ENCODE peak calls at places on chromosome 21, in nine cellular contexts. O is left lung, Y is OCI-LY7, G is pancreas, U is MM.1S, R is cardiac muscle cell, H is HCT116, B is heart right ventricle, W is colonic mucosa. M is an unnamed sample.

GRCh38 chr21:44946254-44947041 is 6.6 kb downstream of the SLX9 start:
- DNase-seq in G (no peak), Y (no peak), R (no peak), B (no peak), U (no peak), H (no peak), W (no peak), O (no peak), M (no peak)

GRCh38 chr21:33198346-33199135 is 31.2 kb upstream of the IFNAR2 start:
- DNase-seq in U (no peak), W (no peak), G (peak), H (no peak), B (peak), R (no peak), O (peak), Y (no peak), M (no peak)

GRCh38 chr21:44957047-44957831 is 17.4 kb downstream of the SLX9 start:
- DNase-seq in O (no peak), B (no peak), Y (no peak), U (no peak), G (no peak), W (no peak), H (no peak), R (no peak), M (no peak)

GRCh38 chr21:45572231-45572630 is 30.0 kb upstream of the SLC19A1 start:
- DNase-seq in W (no peak), Y (no peak), R (no peak), B (no peak), G (no peak), H (no peak), O (no peak), U (no peak), M (no peak)

GRCh38 chr21:36209626-36210171 is 53.1 kb downstream of the DOP1B start:
- DNase-seq in B (peak), W (peak), H (peak), O (no peak), Y (peak), G (peak), R (peak), U (peak), M (peak)

GRCh38 chr21:44869860-44870747 is 3.4 kb downstream of the PTTG1IP start:
- DNase-seq in O (peak), G (no peak), Y (no peak), B (peak), U (no peak), R (no peak), W (no peak), H (peak), M (no peak)

GRCh38 chr21:46307625-46308024 is 16.0 kb downstream of the C21orf58 start:
- DNase-seq in O (no peak), Y (no peak), R (no peak), G (no peak), U (no peak), H (no peak), W (no peak), B (no peak), M (peak)

GRCh38 chr21:20004353-20004752 is 993.9 kb upstream of the NCAM2 start:
- DNase-seq in B (peak), Y (no peak), G (peak), O (no peak), U (no peak), H (no peak), R (no peak), W (no peak), M (no peak)

GRCh38 chr21:25234857-25235801 is 372.2 kb downstream of the MRPL39 start:
- DNase-seq in U (peak), O (no peak), Y (no peak), G (no peak), B (no peak), R (no peak), H (no peak), W (no peak), M (peak)

GRCh38 chr21:45479691-45480675 is 62.3 kb downstream of the SLC19A1 start:
- DNase-seq in O (no peak), R (no peak), G (no peak), H (no peak), W (no peak), U (no peak), Y (no peak), B (no peak), M (no peak)

GRCh38 chr21:37916795-37917142 is 512 bp upstream of the KCNJ6 start:
- DNase-seq in H (no peak), Y (no peak), G (no peak), U (no peak), W (no peak), R (peak), O (no peak), B (no peak), M (no peak)

DNA sequence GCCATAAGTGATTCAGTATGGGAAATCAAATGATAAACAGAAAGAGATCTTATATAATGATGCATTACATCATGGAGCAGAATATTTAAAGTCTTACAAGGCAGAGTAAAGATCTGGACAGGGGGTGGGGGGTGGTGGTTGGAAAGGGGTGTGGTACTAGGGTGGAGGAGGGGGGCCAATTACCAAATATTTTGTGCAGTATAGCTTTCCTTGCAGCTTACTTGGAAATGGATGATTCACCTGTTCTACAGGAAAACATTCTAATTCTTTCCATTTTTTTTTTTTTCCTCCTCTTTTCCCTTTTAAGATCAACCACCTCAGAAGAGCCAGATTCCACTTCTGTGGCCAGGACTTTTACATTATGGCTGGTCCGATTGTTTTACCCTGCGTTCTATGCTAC is 859.3 kb downstream of the USP25 start:
- DNase-seq in R (no peak), H (no peak), O (no peak), Y (no peak), B (no peak), U (no peak), W (no peak), G (no peak), M (no peak)
- H3K4me3 ChIP-seq in R (no peak), H (no peak), O (no peak), Y (no peak), B (no peak), U (no peak), W (no peak), G (no peak), M (no peak)

DNA sequence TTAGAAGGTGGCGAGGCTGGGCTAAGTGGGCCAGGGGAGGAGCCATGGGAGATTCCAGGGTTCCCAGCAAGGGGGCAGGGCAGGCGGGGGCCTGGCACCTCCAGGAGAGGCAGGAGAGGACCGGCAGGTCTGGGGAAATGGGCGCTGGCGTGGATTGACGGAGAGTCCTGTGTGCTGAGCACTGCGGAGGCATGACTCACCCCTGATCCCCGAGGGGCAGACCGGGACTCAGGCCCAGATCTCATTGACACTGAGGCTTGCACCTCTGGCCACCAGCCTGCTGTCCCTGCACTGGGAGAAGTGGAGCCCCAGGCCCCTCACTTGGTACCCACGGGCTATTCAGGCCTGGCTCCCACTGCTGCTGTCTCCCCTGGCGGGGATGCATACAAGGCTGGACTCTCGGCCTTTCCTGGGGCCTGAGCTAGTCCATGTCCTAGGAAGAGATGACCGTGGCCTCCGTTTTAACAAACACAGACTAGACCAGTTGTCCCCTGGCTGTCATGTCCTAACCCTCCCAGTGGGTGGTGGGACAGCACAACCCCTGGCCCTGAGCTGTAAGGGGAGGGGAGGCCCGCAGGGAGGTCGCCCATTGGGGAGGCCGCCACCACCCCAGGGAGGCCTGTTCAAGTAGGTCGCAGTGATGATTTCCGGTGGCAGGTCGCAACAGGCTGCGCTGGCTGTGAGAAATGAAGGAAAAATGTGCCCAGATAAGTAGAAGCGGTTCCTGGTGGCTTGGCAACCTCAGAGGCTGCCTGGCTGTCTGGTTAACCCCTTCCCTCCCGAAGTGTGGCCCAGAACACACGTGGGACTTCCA is 39.7 kb downstream of the RIPK4 start:
- DNase-seq in W (no peak), Y (no peak), U (no peak), H (peak), B (peak), O (no peak), R (no peak), G (no peak), M (no peak)
- TF ChIP-seq CTCF in W (no peak), Y (no peak), U (no peak), H (no peak), B (no peak), O (no peak), R (no peak), G (no peak), M (no peak)

DNA sequence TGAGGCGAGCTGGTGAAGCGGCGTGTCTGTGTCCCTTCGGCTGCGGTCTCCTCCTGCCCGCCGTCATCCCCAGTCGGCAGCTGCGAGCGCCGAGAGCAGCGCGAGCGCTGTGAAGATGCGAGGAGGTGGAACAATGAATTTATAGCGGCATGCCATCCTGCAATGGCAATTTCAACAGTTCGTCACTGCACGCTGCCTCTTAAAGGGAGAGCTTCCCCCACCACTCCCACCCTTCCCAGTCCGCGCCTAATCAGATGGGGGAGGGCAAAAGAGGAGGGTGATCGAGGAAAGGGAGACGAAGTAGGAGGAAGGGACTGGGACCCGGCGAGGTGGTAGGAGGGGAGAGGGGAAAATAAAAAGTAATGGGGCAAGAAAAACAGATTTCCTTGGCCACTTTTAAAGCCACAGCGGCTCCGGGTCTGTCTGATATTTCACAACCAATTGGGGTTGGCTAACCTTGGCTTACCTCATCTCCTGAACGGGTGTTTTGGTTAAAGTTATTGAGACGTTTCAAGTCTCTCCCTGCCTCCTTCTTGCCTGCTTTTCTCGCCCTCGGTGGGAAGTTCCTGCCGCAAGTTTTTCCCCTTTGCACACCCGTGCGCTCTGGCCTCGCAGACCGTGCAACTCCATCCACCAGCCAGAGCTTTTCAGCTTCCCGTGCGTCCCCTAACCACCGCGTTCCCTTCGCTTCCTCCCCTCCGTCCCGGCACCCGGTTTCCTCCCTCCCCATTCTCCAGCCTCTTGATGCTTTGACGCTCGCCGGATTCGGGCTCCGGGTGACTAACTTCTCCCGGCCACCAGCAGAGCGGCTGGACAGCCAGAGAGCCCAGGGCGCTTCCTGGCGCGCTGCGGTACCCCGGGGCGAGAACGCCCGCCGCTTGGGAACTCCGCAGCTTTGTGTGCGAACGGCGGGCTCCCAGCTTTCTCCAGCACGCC is at the start of gene ADAMTS5:
- DNase-seq in O (no peak), U (no peak), R (peak), B (peak), Y (no peak), W (peak), H (no peak), G (peak), M (no peak)
- H3K4me3 ChIP-seq in O (peak), U (no peak), R (peak), B (peak), Y (no peak), W (peak), H (no peak), G (peak), M (no peak)

DNA sequence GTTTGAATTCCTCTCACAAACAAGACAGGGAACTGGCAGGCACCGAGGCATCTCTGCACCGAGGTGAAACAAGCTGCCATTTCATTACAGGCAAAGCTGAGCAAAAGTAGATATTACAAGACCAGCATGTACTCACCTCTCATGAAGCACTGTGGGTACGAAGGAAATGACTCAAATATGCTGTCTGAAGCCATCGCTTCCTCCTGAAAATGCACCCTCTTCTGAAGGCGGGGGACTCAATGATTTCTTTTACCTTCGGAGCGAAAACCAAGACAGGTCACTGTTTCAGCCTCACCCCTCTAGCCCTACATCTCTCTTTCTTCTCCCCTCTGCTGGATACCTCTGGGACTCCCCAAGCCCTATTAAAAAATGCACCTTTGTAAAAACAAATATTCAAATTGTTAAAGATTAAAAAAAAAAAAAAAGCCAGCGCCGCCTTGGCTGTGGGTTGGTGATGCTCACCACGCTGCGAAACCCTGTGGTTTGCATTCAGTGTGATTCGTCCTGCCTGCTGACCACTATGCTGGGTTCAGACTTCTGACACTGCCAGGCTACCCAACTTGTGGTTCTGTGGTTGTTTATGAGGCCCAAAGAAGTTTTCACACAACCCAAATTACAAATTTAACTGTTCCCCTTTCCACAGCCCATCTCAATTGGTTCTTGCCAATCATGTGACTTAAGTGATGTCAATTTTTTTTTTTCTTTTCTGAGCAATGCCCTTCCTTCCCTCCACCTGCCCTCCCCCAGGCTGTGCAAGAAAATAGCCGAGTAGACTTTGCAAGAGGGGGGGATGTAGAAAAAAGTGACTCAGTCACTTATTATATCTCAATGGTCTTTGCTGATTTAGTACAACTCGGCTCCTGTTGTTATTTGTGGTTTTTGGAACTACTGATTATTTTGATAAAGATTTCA is at the start of gene RUNX1:
- DNase-seq in G (peak), W (peak), H (no peak), Y (peak), O (peak), R (no peak), U (peak), B (peak), M (peak)
- TF ChIP-seq CTCF in G (no peak), W (no peak), H (no peak), Y (no peak), O (no peak), R (no peak), U (no peak), B (no peak), M (no peak)